ENCODE peak calls at places on chromosomes 1 and 21, in four cellular contexts. F, B, K and E are unnamed samples.

GRCh38 chr1:59079434-59080135 is 217.3 kb upstream of the FGGY start:
- DNase-seq in F (no peak), B (no peak), K (no peak), E (no peak)

GRCh38 chr1:218817747-218818146 is 355.9 kb upstream of the LYPLAL1 start:
- DNase-seq in F (peak), B (no peak), K (no peak), E (no peak)

GRCh38 chr1:64721576-64722145 is 23.2 kb upstream of the RAVER2 start:
- DNase-seq in F (no peak), B (no peak), K (no peak), E (no peak)

GRCh38 chr1:152912900-152913299 is 4.6 kb downstream of the IVL start:
- DNase-seq in F (no peak), B (no peak), K (no peak), E (no peak)

GRCh38 chr1:117570988-117571409 is 34.8 kb upstream of the TENT5C start:
- DNase-seq in F (no peak), B (no peak), K (no peak), E (no peak)

GRCh38 chr1:228405200-228405978 is 1.2 kb downstream of the TRIM11 start:
- DNase-seq in F (no peak), B (no peak), K (no peak), E (no peak)

GRCh38 chr1:63038586-63038985 is 254.7 kb downstream of the ATG4C start:
- DNase-seq in F (no peak), B (no peak), K (no peak), E (no peak)

GRCh38 chr1:209220048-209220524 is 363.4 kb upstream of the CAMK1G start:
- DNase-seq in F (peak), B (no peak), K (no peak), E (no peak)

GRCh38 chr1:84508510-84508909 is 2.1 kb upstream of the GNG5 start:
- DNase-seq in F (no peak), B (no peak), K (no peak), E (no peak)

GRCh38 chr1:70140343-70140742 is 65.0 kb downstream of the LRRC40 start:
- DNase-seq in F (no peak), B (no peak), K (peak), E (no peak)

GRCh38 chr1:222792744-222793143 is 22.1 kb upstream of the DISP1 start:
- DNase-seq in F (no peak), B (peak), K (peak), E (no peak)

GRCh38 chr1:66924756-66925557 is at the start of the genes DNAI4 and MIER1:
- DNase-seq in F (peak), B (peak), K (peak), E (peak)

GRCh38 chr1:19384113-19384512 is 72.0 kb downstream of the SLC66A1 start:
- DNase-seq in F (peak), B (no peak), K (peak), E (no peak)

GRCh38 chr1:160576430-160576829 is 2.9 kb downstream of the CD84 start:
- DNase-seq in F (no peak), B (no peak), K (no peak), E (no peak)

GRCh38 chr1:228543396-228543795 is 56.2 kb downstream of the RNF187 start:
- DNase-seq in F (no peak), B (no peak), K (no peak), E (no peak)

GRCh38 chr1:155175927-155176371 is 2.3 kb downstream of the TRIM46 start:
- DNase-seq in F (peak), B (peak), K (no peak), E (no peak)

GRCh38 chr21:43361493-43362296 is 65.2 kb downstream of the SIK1 start:
- DNase-seq in F (no peak), B (peak), K (peak), E (peak)

GRCh38 chr21:17513214-17514123 is 626 bp downstream of the CXADR start:
- DNase-seq in F (no peak), B (peak), K (no peak), E (peak)

GRCh38 chr1:64042331-64043100 is 160.9 kb upstream of the UBE2U start:
- DNase-seq in F (peak), B (no peak), K (peak), E (no peak)

GRCh38 chr1:109535971-109536491 is 3.6 kb upstream of the GPR61 start:
- DNase-seq in F (peak), B (no peak), K (peak), E (no peak)

GRCh38 chr1:84301759-84302380 is 362 bp downstream of the SAMD13 start:
- DNase-seq in F (no peak), B (no peak), K (no peak), E (peak)

GRCh38 chr1:234532511-234532922 is 53.5 kb upstream of the TARBP1 start:
- DNase-seq in F (no peak), B (no peak), K (no peak), E (no peak)

GRCh38 chr21:29413683-29414082 is 115.0 kb downstream of the BACH1 start:
- DNase-seq in F (no peak), B (no peak), K (no peak), E (no peak)

GRCh38 chr1:234170622-234171021 is 202.6 kb upstream of the COA6 start:
- DNase-seq in F (no peak), B (no peak), K (no peak), E (no peak)

GRCh38 chr1:150516050-150516591 is 569 bp downstream of the FALEC start:
- DNase-seq in F (no peak), B (no peak), K (no peak), E (peak)

GRCh38 chr1:165686121-165686970 is 12.0 kb downstream of the ALDH9A1 start:
- DNase-seq in F (no peak), B (peak), K (no peak), E (no peak)

GRCh38 chr21:29187939-29188338 is 57.5 kb downstream of the MAP3K7CL start:
- DNase-seq in F (no peak), B (no peak), K (no peak), E (no peak)

GRCh38 chr1:242847390-242847993 is 323.0 kb upstream of the PLD5 start:
- DNase-seq in F (no peak), B (no peak), K (no peak), E (no peak)

GRCh38 chr1:206770531-206771352 is at the start of gene IL19:
- DNase-seq in F (no peak), B (peak), K (no peak), E (peak)

GRCh38 chr1:26278303-26278702 is 1.6 kb upstream of the SH3BGRL3 start:
- DNase-seq in F (peak), B (no peak), K (peak), E (no peak)

GRCh38 chr1:22216210-22216883 is 73.5 kb upstream of the WNT4 start:
- DNase-seq in F (no peak), B (no peak), K (no peak), E (no peak)

GRCh38 chr21:42013338-42013737 is 3.2 kb upstream of the ZBTB21 start:
- DNase-seq in F (no peak), B (no peak), K (no peak), E (no peak)

GRCh38 chr1:115242543-115242942 is 95.5 kb downstream of the NGF start:
- DNase-seq in F (no peak), B (no peak), K (no peak), E (no peak)

GRCh38 chr1:62175568-62176179 is 19.0 kb upstream of the L1TD1 start:
- DNase-seq in F (no peak), B (peak), K (peak), E (peak)